ENCODE peak calls at places on chromosomes 7 and 10, in five cellular contexts. F is foreskin keratinocyte, Q is DND-41, O is Peyer's patch, R is fibroblast of lung. H is an unnamed sample. For H3K4me1, the result is how much of the 10 kb centered on the place peaks cover.

GRCh38 chr7:99380823-99381663 is 6.5 kb downstream of the ARPC1B start:
- DNase-seq in F (no peak), Q (peak), O (peak), R (no peak), H (no peak)

GRCh38 chr10:12927896-12928295 is 73.6 kb downstream of the CCDC3 start:
- DNase-seq in F (peak), Q (no peak), O (no peak), R (no peak), H (no peak)

GRCh38 chr10:31689233-31689632 is 239.4 kb downstream of the ARHGAP12 start:
- DNase-seq in F (no peak), Q (no peak), O (no peak), R (no peak), H (no peak)

GRCh38 chr7:37141742-37142141 is 306.9 kb downstream of the ELMO1 start:
- DNase-seq in F (no peak), Q (no peak), O (no peak), R (no peak), H (no peak)

GRCh38 chr10:125028291-125028867 is 86.5 kb downstream of the ZRANB1 start:
- DNase-seq in F (peak), Q (no peak), O (no peak), R (peak), H (no peak)

GRCh38 chr10:18010050-18010449 is 58.3 kb downstream of the SLC39A12 start:
- DNase-seq in F (peak), Q (no peak), O (no peak), R (peak), H (no peak)

GRCh38 chr7:31986878-31987518 is 83.2 kb downstream of the PDE1C start:
- DNase-seq in F (no peak), Q (no peak), O (no peak), R (peak), H (no peak)

GRCh38 chr7:36232555-36232954 is 79.5 kb downstream of the EEPD1 start:
- DNase-seq in F (no peak), Q (no peak), O (no peak), R (no peak), H (no peak)

GRCh38 chr7:101673951-101674350 is 44.9 kb upstream of the MYL10 start:
- DNase-seq in F (peak), Q (no peak), O (no peak), R (no peak), H (no peak)

GRCh38 chr7:22338411-22338810 is 18.5 kb downstream of the RAPGEF5 start:
- DNase-seq in F (no peak), Q (no peak), O (no peak), R (no peak), H (no peak)

GRCh38 chr10:87818505-87819273 is 663 bp upstream of the ATAD1 start:
- DNase-seq in F (peak), Q (peak), O (peak), R (peak), H (peak)

GRCh38 chr10:86349474-86349873 is 17.1 kb downstream of the GRID1 start:
- DNase-seq in F (no peak), Q (no peak), O (no peak), R (no peak), H (peak)

GRCh38 chr10:75971402-75972211 is 540.2 kb downstream of the LRMDA start:
- DNase-seq in F (no peak), Q (peak), O (no peak), R (peak), H (no peak)

GRCh38 chr7:117053407-117053806 is 100.1 kb downstream of the ST7 start:
- DNase-seq in F (no peak), Q (no peak), O (no peak), R (no peak), H (no peak)

GRCh38 chr10:72855790-72856189 is 37.7 kb upstream of the OIT3 start:
- DNase-seq in F (no peak), Q (no peak), O (no peak), R (no peak), H (no peak)

GRCh38 chr7:95517458-95517857 is 31.7 kb downstream of the ASB4 start:
- DNase-seq in F (no peak), Q (no peak), O (no peak), R (no peak), H (no peak)

GRCh38 chr10:123721441-123722049 is 55.4 kb downstream of the GPR26 start:
- DNase-seq in F (no peak), Q (no peak), O (no peak), R (no peak), H (no peak)

GRCh38 chr10:26367771-26368170 is 70.4 kb upstream of the APBB1IP start:
- DNase-seq in F (peak), Q (peak), O (no peak), R (peak), H (no peak)

GRCh38 chr7:105773030-105773460 is 103.4 kb downstream of the ATXN7L1 start:
- DNase-seq in F (no peak), Q (no peak), O (no peak), R (no peak), H (no peak)

GRCh38 chr10:62811159-62811875 is 4.8 kb downstream of the EGR2 start:
- DNase-seq in F (no peak), Q (no peak), O (no peak), R (no peak), H (no peak)

GRCh38 chr7:142153400-142153799 is 41.9 kb downstream of the MGAM2 start:
- DNase-seq in F (peak), Q (peak), O (peak), R (peak), H (no peak)

GRCh38 chr10:44648691-44649090 is 262.4 kb upstream of the TMEM72 start:
- DNase-seq in F (no peak), Q (no peak), O (no peak), R (no peak), H (no peak)

GRCh38 chr7:69883399-69883821 is 285.1 kb downstream of the AUTS2 start:
- DNase-seq in F (no peak), Q (no peak), O (no peak), R (no peak), H (no peak)

GRCh38 chr10:101906586-101907183 is 63.1 kb upstream of the KCNIP2 start:
- DNase-seq in F (no peak), Q (no peak), O (no peak), R (no peak), H (no peak)

GRCh38 chr10:21498416-21498815 is 27.1 kb downstream of the SKIDA1 start:
- DNase-seq in F (no peak), Q (no peak), O (no peak), R (no peak), H (no peak)

GRCh38 chr10:21499910-21500577 is 25.4 kb downstream of the SKIDA1 start:
- DNase-seq in F (no peak), Q (no peak), O (no peak), R (no peak), H (no peak)

GRCh38 chr10:21500578-21500910 is 24.9 kb downstream of the SKIDA1 start:
- DNase-seq in F (no peak), Q (no peak), O (no peak), R (no peak), H (no peak)

GRCh38 chr10:21499580-21499909 is 25.9 kb downstream of the SKIDA1 start:
- DNase-seq in F (no peak), Q (no peak), O (no peak), R (no peak), H (no peak)

GRCh38 chr10:21498977-21499376 is 26.5 kb downstream of the SKIDA1 start:
- DNase-seq in F (no peak), Q (no peak), O (no peak), R (no peak), H (no peak)
- H3K4me1 ChIP-seq in F (under half), Q (under half), O (under half), R (under half), H (under half)

DNA sequence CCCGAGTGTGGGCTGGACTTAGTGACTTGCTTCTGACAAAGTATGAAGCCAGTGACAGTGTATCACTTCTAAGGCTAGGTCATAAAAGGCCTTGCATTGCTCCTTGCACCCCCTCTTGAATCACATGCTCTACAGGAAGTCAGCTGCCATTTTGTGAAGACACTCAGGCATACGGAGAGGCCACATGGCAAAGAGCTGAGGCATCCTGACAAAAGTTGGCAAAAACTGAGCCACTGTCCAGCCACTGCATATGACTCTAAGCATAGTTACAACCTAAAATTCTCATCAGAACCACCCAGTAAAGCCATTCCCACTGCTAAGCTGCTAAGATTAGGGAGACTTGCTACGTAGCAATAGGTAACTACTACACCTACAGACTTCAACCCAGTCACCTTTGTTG is 18.6 kb downstream of the COBL start:
- DNase-seq in F (no peak), Q (no peak), O (no peak), R (no peak), H (no peak)
- TF ChIP-seq CTCF in F (no peak), Q (no peak), O (no peak), R (no peak), H (no peak)

DNA sequence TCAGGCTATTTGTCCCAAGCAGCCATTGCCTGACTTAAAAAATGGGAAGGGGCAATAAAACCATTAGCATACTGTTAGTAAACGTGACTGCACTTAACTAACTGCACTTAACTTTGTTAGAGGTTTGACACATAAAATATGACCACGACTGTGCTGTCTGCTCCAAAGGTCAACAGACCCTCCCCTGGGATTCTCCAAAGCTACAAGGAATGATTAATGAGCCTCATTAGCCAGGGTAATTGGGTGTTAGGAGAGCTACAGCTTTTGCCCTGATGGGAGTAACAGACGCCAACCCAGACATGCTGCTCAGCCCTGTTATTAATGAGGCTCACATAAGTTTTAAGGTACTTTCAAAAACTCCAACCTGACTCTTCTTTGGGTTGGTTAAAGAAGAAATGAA is 129.4 kb upstream of the PLPP4 start:
- DNase-seq in F (no peak), Q (no peak), O (no peak), R (no peak), H (no peak)
- H3K4me1 ChIP-seq in F (under half), Q (under half), O (under half), R (under half), H (under half)

GRCh38 chr10:93219347-93219746 is 145.7 kb downstream of the CYP26A1 start:
- DNase-seq in F (no peak), Q (no peak), O (no peak), R (peak), H (no peak)

GRCh38 chr10:93222211-93222754 is 148.6 kb downstream of the CYP26A1 start:
- DNase-seq in F (no peak), Q (no peak), O (no peak), R (peak), H (no peak)

GRCh38 chr10:93221521-93221920 is 147.8 kb downstream of the CYP26A1 start:
- DNase-seq in F (no peak), Q (no peak), O (no peak), R (no peak), H (no peak)

GRCh38 chr10:93221171-93221496 is 147.4 kb downstream of the CYP26A1 start:
- DNase-seq in F (no peak), Q (no peak), O (no peak), R (no peak), H (no peak)

GRCh38 chr10:93220315-93221170 is 146.8 kb downstream of the CYP26A1 start:
- DNase-seq in F (no peak), Q (no peak), O (peak), R (no peak), H (no peak)
- TF ChIP-seq CTCF in F (no peak), Q (no peak), O (no peak), R (no peak), H (no peak)

GRCh38 chr10:24882047-24882698 is 70.2 kb downstream of the PRTFDC1 start:
- DNase-seq in F (no peak), Q (peak), O (peak), R (peak), H (no peak)
- H3K4me1 ChIP-seq in F (under half), Q (under half), O (under half), R (under half), H (under half)

GRCh38 chr10:239109-239508 is 103.9 kb downstream of the ZMYND11 start:
- DNase-seq in F (peak), Q (no peak), O (no peak), R (peak), H (no peak)
- TF ChIP-seq CTCF in F (peak), Q (peak), O (no peak), R (no peak), H (no peak)

DNA sequence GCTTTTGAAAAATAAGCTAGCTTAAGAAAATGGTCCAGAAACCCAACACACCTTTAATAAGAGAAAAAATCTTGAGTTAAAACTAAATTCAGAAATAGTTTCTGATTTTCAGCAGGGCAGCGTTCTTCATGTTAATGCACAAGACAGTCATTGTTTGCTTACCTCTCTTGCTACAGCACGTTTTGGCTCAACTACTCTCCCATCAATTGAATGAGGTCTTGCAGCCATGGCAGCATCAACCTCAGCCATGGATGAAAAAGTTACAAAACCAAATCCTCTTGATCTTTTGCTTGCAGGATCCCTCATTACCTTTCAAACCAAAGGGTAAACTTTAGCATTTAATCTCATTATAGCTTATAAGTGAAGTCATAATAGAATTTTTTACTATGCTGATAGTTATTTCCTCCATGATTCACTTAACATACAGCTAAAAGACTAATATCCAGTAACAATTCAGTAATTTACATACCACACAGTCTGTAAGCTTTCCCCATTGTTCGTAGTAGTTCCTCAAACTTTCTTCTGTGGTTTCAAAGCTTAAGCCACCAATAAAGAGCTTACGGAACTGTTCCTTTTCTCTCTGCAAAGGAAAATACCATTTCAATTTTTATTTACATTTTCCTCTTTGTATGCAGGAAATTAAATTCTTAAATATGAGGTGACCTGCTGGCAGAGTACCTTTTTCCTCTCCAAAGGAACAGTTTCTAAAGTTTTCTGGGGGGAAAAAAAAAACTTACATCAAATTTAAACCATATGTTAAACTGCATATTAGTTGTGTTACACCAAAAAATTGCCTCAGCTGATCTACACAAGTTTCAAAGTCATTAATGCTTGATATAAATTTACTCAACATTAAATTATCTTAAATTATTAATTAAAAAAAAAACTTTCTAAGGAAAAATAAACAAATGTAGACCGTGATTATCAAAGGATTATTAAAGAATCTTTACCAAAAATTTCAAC is 3.1 kb downstream of the HNRNPA2B1 start:
- DNase-seq in F (no peak), Q (no peak), O (no peak), R (no peak), H (no peak)
- H3K4me1 ChIP-seq in F (under half), Q (half or more), O (half or more), R (under half), H (half or more)